ENCODE peak calls at places on chromosome 16, in four cellular contexts. V, Q, F and U are unnamed samples.

GRCh38 chr16:69481901-69482341 is 57.5 kb downstream of the CYB5B start:
- DNase-seq in V (no peak), Q (peak; percentile 94), F (no peak), U (no peak)

GRCh38 chr16:16982614-16983013 is 488.1 kb downstream of the XYLT1 start:
- DNase-seq in V (no peak), Q (no peak), F (no peak), U (no peak)

GRCh38 chr16:54931041-54931756 is 534 bp downstream of the IRX5 start:
- DNase-seq in V (peak; percentile 23), Q (peak; percentile 74), F (no peak), U (no peak)

GRCh38 chr16:57941016-57941656 is 29.8 kb downstream of the CNGB1 start:
- DNase-seq in V (no peak), Q (no peak), F (no peak), U (no peak)

GRCh38 chr16:27321013-27321960 is 7.5 kb downstream of the IL4R start:
- DNase-seq in V (no peak), Q (no peak), F (no peak), U (no peak)

GRCh38 chr16:49464093-49464492 is 90.5 kb downstream of the C16orf78 start:
- DNase-seq in V (no peak), Q (peak; percentile 1), F (no peak), U (no peak)

GRCh38 chr16:50451951-50452508 is 83.2 kb upstream of the BRD7 start:
- DNase-seq in V (no peak), Q (peak; percentile 50), F (no peak), U (no peak)

GRCh38 chr16:85187002-85187401 is 74.7 kb upstream of the CIBAR2 start:
- DNase-seq in V (no peak), Q (peak; percentile 83), F (no peak), U (no peak)

GRCh38 chr16:68539704-68540370 is 746 bp downstream of the ZFP90 start:
- DNase-seq in V (peak; percentile 20), Q (no peak), F (no peak), U (no peak)

GRCh38 chr16:86894925-86895324 is 316.6 kb downstream of the FOXL1 start:
- DNase-seq in V (no peak), Q (no peak), F (no peak), U (no peak)

GRCh38 chr16:11350531-11351335 is 5.5 kb downstream of the RMI2 start:
- DNase-seq in V (no peak), Q (no peak), F (no peak), U (no peak)

GRCh38 chr16:87471278-87472141 is 21.3 kb downstream of the ZCCHC14 start:
- DNase-seq in V (no peak), Q (no peak), F (no peak), U (no peak)

GRCh38 chr16:27311897-27312303 is 1.9 kb upstream of the IL4R start:
- DNase-seq in V (no peak), Q (peak; percentile 50), F (no peak), U (no peak)

GRCh38 chr16:71429581-71429980 is 12.3 kb downstream of the TLE7 start:
- DNase-seq in V (no peak), Q (no peak), F (no peak), U (no peak)

GRCh38 chr16:741986-742629 is 1.3 kb upstream of the CIAO3 start:
- DNase-seq in V (no peak), Q (no peak), F (no peak), U (no peak)

GRCh38 chr16:26765087-26765486 is 301.6 kb upstream of the C16orf82 start:
- DNase-seq in V (peak; percentile 5), Q (no peak), F (no peak), U (no peak)

GRCh38 chr16:18932243-18932997 is 6.2 kb upstream of the SMG1 start:
- DNase-seq in V (no peak), Q (peak; percentile 90), F (no peak), U (no peak)

GRCh38 chr16:54347961-54348360 is 61.4 kb upstream of the IRX3 start:
- DNase-seq in V (no peak), Q (no peak), F (no peak), U (no peak)

GRCh38 chr16:70454221-70455034 is at the start of gene FCSK:
- DNase-seq in V (peak; percentile 76), Q (peak; percentile 75), F (peak; percentile 59), U (peak; percentile 58)